ENCODE peak calls at places on chromosomes 13 and 19, in four cellular contexts. One of them, this sample, is unnamed.

GRCh38 chr19:44476559-44477408 is 23.5 kb downstream of the ZNF180 start:
- DNase-seq in HepG2: peak
- DNase-seq in GM12878: no peak
- DNase-seq in K562: peak
- DNase-seq in this sample: no peak

GRCh38 chr13:67064920-67065319 is 165.2 kb downstream of the PCDH9 start:
- DNase-seq in HepG2: no peak
- DNase-seq in GM12878: no peak
- DNase-seq in K562: no peak
- DNase-seq in this sample: no peak

GRCh38 chr13:76462003-76462402 is 424.2 kb downstream of the KCTD12 start:
- DNase-seq in HepG2: no peak
- DNase-seq in GM12878: no peak
- DNase-seq in K562: no peak
- DNase-seq in this sample: no peak

GRCh38 chr13:83423361-83423760 is 458.9 kb downstream of the SLITRK1 start:
- DNase-seq in HepG2: no peak
- DNase-seq in GM12878: no peak
- DNase-seq in K562: no peak
- DNase-seq in this sample: no peak

GRCh38 chr13:102402292-102402691 is 444 bp upstream of the FGF14 start:
- DNase-seq in HepG2: no peak
- DNase-seq in GM12878: no peak
- DNase-seq in K562: no peak
- DNase-seq in this sample: peak

GRCh38 chr13:111337206-111337605 is 16.8 kb downstream of the TEX29 start:
- DNase-seq in HepG2: no peak
- DNase-seq in GM12878: no peak
- DNase-seq in K562: no peak
- DNase-seq in this sample: no peak

GRCh38 chr19:3969435-3970312 is 1.2 kb downstream of the DAPK3 start:
- DNase-seq in HepG2: peak
- DNase-seq in GM12878: no peak
- DNase-seq in K562: peak
- DNase-seq in this sample: no peak

GRCh38 chr19:58196911-58197616 is 14.2 kb downstream of the ZNF274 start:
- DNase-seq in HepG2: peak
- DNase-seq in GM12878: no peak
- DNase-seq in K562: peak
- DNase-seq in this sample: no peak

GRCh38 chr13:114099918-114100445 is 32.4 kb downstream of the RASA3 start:
- DNase-seq in HepG2: peak
- DNase-seq in GM12878: no peak
- DNase-seq in K562: no peak
- DNase-seq in this sample: peak

GRCh38 chr19:48813123-48813911 is 2.5 kb upstream of the BCAT2 start:
- DNase-seq in HepG2: peak
- DNase-seq in GM12878: no peak
- DNase-seq in K562: peak
- DNase-seq in this sample: peak

GRCh38 chr19:41699968-41700323 is 8.5 kb upstream of the CEACAM5 start:
- DNase-seq in HepG2: no peak
- DNase-seq in GM12878: no peak
- DNase-seq in K562: no peak
- DNase-seq in this sample: no peak

GRCh38 chr19:57269515-57270250 is 10.6 kb upstream of the ZNF460 start:
- DNase-seq in HepG2: no peak
- DNase-seq in GM12878: peak
- DNase-seq in K562: no peak
- DNase-seq in this sample: peak

GRCh38 chr13:71316964-71317363 is 550.0 kb downstream of the DACH1 start:
- DNase-seq in HepG2: no peak
- DNase-seq in GM12878: no peak
- DNase-seq in K562: no peak
- DNase-seq in this sample: peak

GRCh38 chr13:108609353-108609752 is 20.1 kb upstream of the MYO16 start:
- DNase-seq in HepG2: no peak
- DNase-seq in GM12878: no peak
- DNase-seq in K562: peak
- DNase-seq in this sample: peak

GRCh38 chr13:38941353-38941945 is 49.2 kb downstream of the STOML3 start:
- DNase-seq in HepG2: no peak
- DNase-seq in GM12878: no peak
- DNase-seq in K562: no peak
- DNase-seq in this sample: no peak

GRCh38 chr19:48806518-48806817 is 4.4 kb downstream of the BCAT2 start:
- DNase-seq in HepG2: no peak
- DNase-seq in GM12878: no peak
- DNase-seq in K562: peak
- DNase-seq in this sample: peak

GRCh38 chr13:94419304-94419943 is 60.1 kb downstream of the DCT start:
- DNase-seq in HepG2: no peak
- DNase-seq in GM12878: no peak
- DNase-seq in K562: peak
- DNase-seq in this sample: no peak

GRCh38 chr19:14497347-14497921 is 1.5 kb upstream of the GIPC1 start:
- DNase-seq in HepG2: peak
- DNase-seq in GM12878: no peak
- DNase-seq in K562: peak
- DNase-seq in this sample: no peak

GRCh38 chr13:91123456-91124127 is 223.9 kb upstream of the MIR17HG start:
- DNase-seq in HepG2: no peak
- DNase-seq in GM12878: no peak
- DNase-seq in K562: no peak
- DNase-seq in this sample: no peak

GRCh38 chr13:99214232-99214631 is 13.6 kb downstream of the UBAC2 start:
- DNase-seq in HepG2: no peak
- DNase-seq in GM12878: peak
- DNase-seq in K562: no peak
- DNase-seq in this sample: no peak

GRCh38 chr19:38004505-38005223 is 97.7 kb downstream of the SIPA1L3 start:
- DNase-seq in HepG2: peak
- DNase-seq in GM12878: peak
- DNase-seq in K562: peak
- DNase-seq in this sample: peak

GRCh38 chr13:26679411-26679810 is 81.2 kb downstream of the GPR12 start:
- DNase-seq in HepG2: no peak
- DNase-seq in GM12878: no peak
- DNase-seq in K562: no peak
- DNase-seq in this sample: no peak

GRCh38 chr19:8831832-8832131 is 322 bp downstream of the ZNF558 start:
- DNase-seq in HepG2: no peak
- DNase-seq in GM12878: no peak
- DNase-seq in K562: no peak
- DNase-seq in this sample: no peak

GRCh38 chr19:3603121-3603841 is 3.4 kb downstream of the TBXA2R start:
- DNase-seq in HepG2: no peak
- DNase-seq in GM12878: no peak
- DNase-seq in K562: no peak
- DNase-seq in this sample: no peak

GRCh38 chr19:12825259-12826131 is 8.9 kb downstream of the RTBDN start:
- DNase-seq in HepG2: no peak
- DNase-seq in GM12878: no peak
- DNase-seq in K562: peak
- DNase-seq in this sample: peak

DNA sequence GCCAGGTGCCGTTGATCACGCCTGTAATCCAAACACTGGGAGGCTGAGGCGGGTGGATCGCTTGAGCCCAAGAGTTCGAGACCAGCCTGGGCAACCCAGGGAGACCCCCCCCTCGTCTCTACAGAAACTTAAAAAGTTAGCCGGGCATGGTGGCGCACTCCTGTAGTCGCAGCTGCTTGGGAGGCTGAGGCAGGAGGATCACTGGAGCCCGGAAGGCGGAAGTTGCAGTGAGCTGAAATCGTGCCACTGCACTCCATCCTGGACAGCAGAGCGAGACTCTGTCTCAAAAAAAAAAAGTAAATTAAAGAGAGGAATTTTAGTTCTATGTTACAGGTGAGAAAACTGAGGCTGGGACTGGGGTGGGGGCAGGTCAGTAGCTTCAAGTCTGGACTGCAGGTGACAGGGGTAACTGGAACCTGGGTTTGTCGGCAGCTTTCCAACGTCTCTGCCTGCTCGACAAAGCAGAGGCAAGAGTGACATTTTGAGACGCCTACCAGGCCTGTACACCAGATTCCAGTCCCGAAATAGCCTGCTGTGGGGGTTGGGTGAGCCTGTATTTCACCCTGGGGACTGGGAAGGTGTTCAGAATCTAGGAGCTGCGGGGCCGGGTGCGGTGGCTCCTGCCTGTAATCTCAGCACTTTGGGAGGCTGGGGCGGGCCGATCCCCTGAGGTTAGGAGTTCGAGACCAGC is 1.2 kb downstream of the SELENOW start:
- DNase-seq in HepG2: no peak
- DNase-seq in GM12878: no peak
- DNase-seq in K562: no peak
- DNase-seq in this sample: no peak
- TF ChIP-seq MAX in HepG2: no peak
- TF ChIP-seq MAX in GM12878: no peak
- TF ChIP-seq MAX in K562: no peak
- TF ChIP-seq MAX in this sample: no peak

GRCh38 chr13:30818323-30818960 is 83.1 kb downstream of the ALOX5AP start:
- DNase-seq in HepG2: no peak
- DNase-seq in GM12878: no peak
- DNase-seq in K562: no peak
- DNase-seq in this sample: no peak
- TF ChIP-seq GABPA in HepG2: no peak
- TF ChIP-seq GABPA in GM12878: no peak
- TF ChIP-seq GABPA in K562: no peak
- TF ChIP-seq GABPA in this sample: no peak

DNA sequence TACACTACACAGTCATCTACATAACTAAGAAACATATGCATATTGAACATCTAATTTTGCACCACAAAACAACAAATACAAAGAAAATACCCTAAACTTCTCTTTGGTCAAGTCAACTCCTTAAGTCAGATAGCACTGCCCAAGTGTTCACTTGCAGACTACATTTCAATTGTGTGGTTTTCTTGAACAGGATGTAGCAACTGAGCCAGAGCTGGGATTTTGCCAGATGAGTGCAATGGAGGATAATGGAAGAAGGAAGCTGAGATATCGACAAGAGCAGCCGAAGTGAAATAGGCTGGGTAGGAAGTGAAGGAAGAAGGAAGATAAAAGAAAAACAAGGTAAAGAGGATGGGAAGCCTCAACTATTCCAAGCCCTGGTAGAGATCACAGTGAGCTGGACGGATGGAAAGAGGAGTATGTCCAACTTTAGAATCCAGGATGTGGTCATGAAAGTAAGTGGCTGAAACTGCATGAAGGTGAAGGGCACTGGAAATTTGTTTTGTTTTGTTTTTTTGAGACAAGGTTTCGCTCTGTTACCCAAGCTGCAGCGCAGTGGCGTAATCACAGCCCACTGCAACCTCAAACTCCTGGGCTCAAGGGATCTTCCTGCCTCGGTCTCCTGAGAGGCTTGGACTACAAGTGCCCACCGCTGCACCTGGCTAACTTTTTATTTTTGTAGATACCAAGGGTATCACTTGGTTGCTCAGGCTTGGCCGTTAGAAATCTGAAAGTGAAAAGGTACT is 15.0 kb downstream of the NUFIP1 start:
- DNase-seq in HepG2: no peak
- DNase-seq in GM12878: peak
- DNase-seq in K562: peak
- DNase-seq in this sample: no peak
- TF ChIP-seq MXI1 in HepG2: no peak
- TF ChIP-seq MXI1 in GM12878: no peak
- TF ChIP-seq MXI1 in K562: no peak
- TF ChIP-seq MXI1 in this sample: no peak

DNA sequence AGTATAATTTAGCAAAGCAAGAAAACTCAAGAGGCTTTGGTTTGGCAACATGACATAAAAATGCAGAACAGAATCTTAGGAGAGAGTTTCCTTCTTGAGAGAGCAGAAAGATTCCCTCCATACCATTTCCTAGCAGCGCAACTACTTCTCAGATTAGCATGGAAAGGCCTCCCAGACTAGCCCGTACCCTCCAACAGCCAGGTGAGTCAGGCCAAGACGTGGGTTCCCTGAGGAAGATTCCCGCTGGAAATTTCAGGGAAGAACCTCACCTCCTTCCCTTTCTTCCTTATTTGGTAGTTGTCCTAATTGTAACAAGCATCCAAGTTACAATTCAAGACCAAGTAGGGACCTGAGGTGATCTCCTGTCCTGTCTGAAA is 12.3 kb downstream of the COL4A2 start:
- DNase-seq in HepG2: no peak
- DNase-seq in GM12878: no peak
- DNase-seq in K562: no peak
- DNase-seq in this sample: no peak
- TF ChIP-seq MAX in HepG2: no peak
- TF ChIP-seq MAX in GM12878: no peak
- TF ChIP-seq MAX in K562: no peak
- TF ChIP-seq MAX in this sample: no peak